ENCODE peak calls at places on chromosomes 11 and 22, in seven cellular contexts. I, D, J, S, C, T and B are unnamed samples.
A peak's percentile ranks its signal among the peaks of the same experiment; 100 is the strongest.

GRCh38 chr11:87397250-87397649 is 359.5 kb downstream of the TMEM135 start:
- DNase-seq in S (no peak), T (no peak), D (no peak), J (no peak), C (no peak), I (no peak), B (no peak)

GRCh38 chr11:75583710-75584658 is 21.9 kb downstream of the SERPINH1 start:
- DNase-seq in I (peak; percentile 75), J (peak; percentile 73), T (peak; percentile 47), D (peak; percentile 56), C (no peak), S (peak; percentile 25), B (peak; percentile 43)

GRCh38 chr22:22884010-22884887 is 3.4 kb upstream of the IGLL5 start:
- DNase-seq in I (peak; percentile 83), C (peak; percentile 25), J (peak; percentile 33), S (peak; percentile 48), T (peak; percentile 81), D (peak; percentile 69), B (peak; percentile 61)

GRCh38 chr11:88544656-88545280 is 207.2 kb upstream of the CTSC start:
- DNase-seq in D (no peak), J (no peak), I (no peak), S (no peak), C (peak; percentile 64), T (no peak), B (no peak)

GRCh38 chr11:30313580-30313979 is 9.3 kb upstream of the ARL14EP start:
- DNase-seq in C (no peak), J (no peak), S (no peak), T (no peak), I (no peak), D (no peak), B (no peak)

GRCh38 chr11:48107188-48107704 is 109.4 kb upstream of the OR4B1 start:
- DNase-seq in D (no peak), J (no peak), S (no peak), T (peak; percentile 51), I (no peak), C (no peak), B (no peak)

GRCh38 chr11:119106564-119107537 is at the start of gene C2CD2L:
- DNase-seq in S (peak; percentile 88), T (peak; percentile 90), D (peak; percentile 88), I (peak; percentile 86), J (peak; percentile 93), C (no peak), B (peak; percentile 71)

GRCh38 chr11:2790581-2790925 is 90.8 kb upstream of the KCNQ1OT1 start:
- DNase-seq in S (no peak), T (no peak), D (peak; percentile 0), J (peak; percentile 2), I (peak; percentile 6), C (no peak), B (no peak)

GRCh38 chr11:11607772-11608171 is 14.0 kb downstream of the GALNT18 start:
- DNase-seq in S (no peak), J (peak; percentile 20), C (no peak), D (no peak), T (no peak), I (no peak), B (no peak)

GRCh38 chr22:20799449-20799848 is 25.5 kb downstream of the SERPIND1 start:
- DNase-seq in I (no peak), J (no peak), C (no peak), D (no peak), T (no peak), S (no peak), B (no peak)

GRCh38 chr11:69744435-69744834 is 30.7 kb downstream of the FGF4 start:
- DNase-seq in T (peak; percentile 37), J (no peak), S (no peak), C (peak; percentile 32), I (no peak), D (no peak), B (no peak)

GRCh38 chr11:118473537-118473936 is 37.2 kb downstream of the KMT2A start:
- DNase-seq in C (no peak), T (no peak), S (no peak), I (no peak), D (no peak), J (no peak), B (no peak)

GRCh38 chr11:76918941-76919386 is 58.2 kb downstream of the ACER3 start:
- DNase-seq in J (peak; percentile 7), D (no peak), I (no peak), T (peak; percentile 80), C (peak; percentile 37), S (no peak), B (no peak)

GRCh38 chr11:84264066-84264465 is 977.9 kb upstream of the CCDC90B start:
- DNase-seq in T (no peak), C (no peak), D (no peak), J (no peak), S (no peak), I (no peak), B (no peak)

GRCh38 chr22:28810839-28811491 is 10.6 kb upstream of the XBP1 start:
- DNase-seq in T (no peak), D (no peak), I (no peak), S (no peak), C (no peak), J (no peak), B (no peak)

GRCh38 chr11:74988541-74989268 is at the start of gene NEU3:
- DNase-seq in C (peak; percentile 29), I (peak; percentile 81), S (peak; percentile 80), D (peak; percentile 81), T (peak; percentile 71), J (peak; percentile 84), B (peak; percentile 44)

GRCh38 chr11:78840623-78841022 is 266.0 kb upstream of the NARS2 start:
- DNase-seq in I (no peak), C (no peak), T (peak; percentile 46), J (no peak), S (no peak), D (no peak), B (no peak)

GRCh38 chr11:37552284-37552683 is 954.2 kb upstream of the RAG2 start:
- DNase-seq in S (no peak), C (no peak), T (no peak), J (no peak), I (no peak), D (no peak), B (no peak)

GRCh38 chr11:8039530-8040260 is 41.3 kb upstream of the TUB start:
- DNase-seq in T (no peak), C (no peak), D (no peak), J (no peak), S (no peak), I (no peak), B (no peak)

GRCh38 chr11:17013548-17014320 is 480 bp downstream of the PLEKHA7 start:
- DNase-seq in I (peak; percentile 59), J (peak; percentile 33), D (peak; percentile 46), S (peak; percentile 47), T (no peak), C (no peak), B (peak; percentile 23)

GRCh38 chr11:3000032-3000961 is 8.2 kb upstream of the NAP1L4 start:
- DNase-seq in C (no peak), T (peak; percentile 39), I (no peak), S (peak; percentile 81), J (peak; percentile 100), D (no peak), B (no peak)

GRCh38 chr11:20477418-20478090 is 90.0 kb downstream of the PRMT3 start:
- DNase-seq in J (no peak), I (no peak), D (no peak), T (peak; percentile 13), C (no peak), S (no peak), B (no peak)

GRCh38 chr11:113533425-113533698 is 58.2 kb upstream of the DRD2 start:
- DNase-seq in T (no peak), C (no peak), J (no peak), S (no peak), D (no peak), I (no peak), B (no peak)

GRCh38 chr11:101428918-101429317 is 154.9 kb downstream of the TRPC6 start:
- DNase-seq in S (no peak), D (no peak), T (peak; percentile 56), C (no peak), I (no peak), J (no peak), B (no peak)

GRCh38 chr11:44596541-44597276 is 31.2 kb downstream of the CD82 start:
- DNase-seq in C (no peak), D (no peak), S (no peak), J (no peak), I (no peak), T (no peak), B (no peak)

GRCh38 chr22:36461665-36462474 is 19.6 kb downstream of the TXN2 start:
- DNase-seq in T (peak; percentile 92), D (peak; percentile 46), C (no peak), I (no peak), J (peak; percentile 98), S (peak; percentile 71), B (no peak)

GRCh38 chr11:66310324-66310723 is 6.5 kb downstream of the CD248 start:
- DNase-seq in D (no peak), I (no peak), C (no peak), S (no peak), J (no peak), T (no peak), B (no peak)

DNA sequence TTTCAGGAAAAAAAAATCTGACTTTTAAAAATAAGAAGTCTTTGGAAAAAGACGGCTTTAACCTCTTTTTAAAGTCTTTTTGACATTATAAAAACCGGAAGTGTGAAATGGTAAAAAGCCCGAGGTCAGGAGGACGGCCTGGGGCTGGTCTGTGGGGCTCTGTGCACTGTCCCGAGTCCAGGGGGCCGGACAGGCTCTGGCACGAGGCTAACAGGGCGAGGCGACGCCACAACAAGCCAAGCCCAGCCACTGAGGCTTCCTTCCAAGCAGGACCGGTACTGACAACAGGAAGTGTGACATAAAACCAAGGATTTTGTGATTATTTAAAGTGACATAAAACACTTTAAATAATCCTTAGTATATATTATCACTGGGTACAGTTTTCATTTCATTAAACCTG is 39.2 kb downstream of the BRD1 start:
- DNase-seq in I (no peak), J (peak; percentile 25), S (no peak), D (no peak), T (peak; percentile 43), C (no peak), B (no peak)
- TF ChIP-seq CTCF in I (no peak), J (no peak), S (no peak), D (no peak), T (no peak), C (no peak), B (no peak)

DNA sequence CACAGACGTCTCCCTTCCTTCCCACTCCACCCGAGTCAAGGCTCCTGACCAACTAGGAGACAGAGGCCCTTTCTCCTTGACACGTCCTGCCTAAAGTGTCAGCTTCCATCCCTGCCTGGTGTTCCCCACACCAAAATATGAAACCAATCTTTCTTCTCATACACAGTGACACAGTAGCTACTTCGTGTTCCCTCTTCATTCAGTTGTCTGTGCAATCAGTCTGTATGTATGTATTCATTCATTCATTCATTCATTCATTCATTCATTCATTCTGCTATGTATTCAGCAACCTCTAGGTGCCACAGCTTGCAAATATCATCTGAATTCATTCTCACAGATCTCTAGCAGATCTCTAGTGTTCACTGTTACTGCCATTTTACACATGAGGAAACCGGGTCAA is 275.4 kb downstream of the ST3GAL4 start:
- DNase-seq in C (no peak), D (no peak), J (no peak), I (no peak), T (no peak), S (no peak), B (no peak)
- TF ChIP-seq CTCF in C (no peak), D (no peak), J (no peak), I (no peak), T (no peak), S (no peak), B (no peak)

GRCh38 chr11:104095791-104096190 is 59.4 kb downstream of the DDI1 start:
- DNase-seq in I (no peak), T (no peak), S (no peak), J (no peak), D (no peak), C (no peak), B (no peak)
- TF ChIP-seq CTCF in I (no peak), T (no peak), S (no peak), J (no peak), D (no peak), C (no peak), B (no peak)

GRCh38 chr11:115990004-115990447 is 485.8 kb upstream of the CADM1 start:
- DNase-seq in D (peak; percentile 44), C (no peak), T (no peak), J (no peak), S (no peak), I (peak; percentile 80), B (peak; percentile 44)
- TF ChIP-seq CTCF in D (peak; percentile 70), C (no peak), T (peak; percentile 37), J (peak; percentile 43), S (peak; percentile 57), I (peak; percentile 68), B (peak; percentile 74)